ENCODE peak calls at places on chromosomes 13 and 19, in ten cellular contexts. E, W, T, D, P, V, O, K, H and R are unnamed samples.

GRCh38 chr13:45396548-45397095 is 21.6 kb downstream of the SLC25A30 start:
- DNase-seq in E (peak), W (no peak), T (no peak), D (no peak), P (no peak), V (no peak), O (no peak), K (no peak), H (no peak), R (no peak)

GRCh38 chr19:18340237-18340989 is at the start of gene PGPEP1:
- DNase-seq in E (peak), W (peak), T (no peak), D (peak), P (peak), V (peak), O (peak), K (no peak), H (no peak), R (no peak)

GRCh38 chr19:6707011-6707657 is 13.3 kb downstream of the C3 start:
- DNase-seq in E (no peak), W (no peak), T (no peak), D (no peak), P (no peak), V (no peak), O (no peak), K (no peak), H (no peak), R (no peak)

GRCh38 chr13:39039033-39039432 is 777 bp downstream of the NHLRC3 start:
- DNase-seq in E (no peak), W (no peak), T (no peak), D (no peak), P (no peak), V (peak), O (no peak), K (no peak), H (no peak), R (no peak)

GRCh38 chr13:114259374-114259773 is 22.0 kb upstream of the UPF3A start:
- DNase-seq in E (no peak), W (no peak), T (no peak), D (no peak), P (no peak), V (no peak), O (no peak), K (no peak), H (no peak), R (no peak)

GRCh38 chr19:17726136-17726741 is 7.0 kb downstream of the MAP1S start:
- DNase-seq in E (no peak), W (no peak), T (no peak), D (no peak), P (no peak), V (no peak), O (no peak), K (no peak), H (no peak), R (no peak)

GRCh38 chr19:31258211-31259052 is 90.8 kb downstream of the TSHZ3 start:
- DNase-seq in E (peak), W (no peak), T (no peak), D (no peak), P (no peak), V (no peak), O (no peak), K (no peak), H (no peak), R (no peak)

GRCh38 chr19:18520848-18521691 is 800 bp downstream of the ELL start:
- DNase-seq in E (peak), W (peak), T (no peak), D (peak), P (peak), V (no peak), O (no peak), K (no peak), H (no peak), R (no peak)

GRCh38 chr13:70798385-70798784 is 690.1 kb upstream of the KLHL1 start:
- DNase-seq in E (no peak), W (no peak), T (no peak), D (no peak), P (no peak), V (no peak), O (no peak), K (no peak), H (no peak), R (no peak)

GRCh38 chr13:113929628-113930615 is 44.0 kb downstream of the C13orf46 start:
- DNase-seq in E (peak), W (peak), T (no peak), D (peak), P (peak), V (peak), O (no peak), K (peak), H (no peak), R (no peak)

GRCh38 chr13:39196957-39197644 is 158.8 kb downstream of the NHLRC3 start:
- DNase-seq in E (no peak), W (no peak), T (no peak), D (no peak), P (no peak), V (no peak), O (no peak), K (no peak), H (no peak), R (no peak)

GRCh38 chr13:77868717-77869116 is 49.9 kb downstream of the EDNRB start:
- DNase-seq in E (no peak), W (no peak), T (no peak), D (no peak), P (no peak), V (no peak), O (no peak), K (no peak), H (no peak), R (no peak)

GRCh38 chr19:16386619-16387240 is 62.1 kb downstream of the KLF2 start:
- DNase-seq in E (peak), W (peak), T (peak), D (no peak), P (peak), V (peak), O (peak), K (no peak), H (peak), R (peak)

GRCh38 chr13:62321895-62322294 is 906.2 kb upstream of the PCDH20 start:
- DNase-seq in E (no peak), W (no peak), T (no peak), D (no peak), P (no peak), V (no peak), O (no peak), K (no peak), H (no peak), R (no peak)

GRCh38 chr19:13983213-13983889 is 22.8 kb downstream of the RFX1 start:
- DNase-seq in E (no peak), W (no peak), T (no peak), D (no peak), P (no peak), V (no peak), O (no peak), K (no peak), H (no peak), R (no peak)

GRCh38 chr13:72463561-72463960 is 263.9 kb downstream of the MZT1 start:
- DNase-seq in E (no peak), W (no peak), T (no peak), D (no peak), P (no peak), V (no peak), O (peak), K (no peak), H (no peak), R (peak)

GRCh38 chr13:24539500-24540165 is 27.1 kb upstream of the PARP4 start:
- DNase-seq in E (no peak), W (no peak), T (no peak), D (no peak), P (no peak), V (no peak), O (no peak), K (no peak), H (no peak), R (no peak)

GRCh38 chr13:29562762-29563161 is 32.7 kb downstream of the SLC7A1 start:
- DNase-seq in E (no peak), W (no peak), T (no peak), D (no peak), P (no peak), V (no peak), O (no peak), K (no peak), H (no peak), R (no peak)

GRCh38 chr13:63636231-63636993 is 2220.8 kb upstream of the PCDH20 start:
- DNase-seq in E (no peak), W (no peak), T (peak), D (no peak), P (no peak), V (no peak), O (peak), K (no peak), H (no peak), R (no peak)

GRCh38 chr19:16571689-16572331 is 405 bp downstream of the SLC35E1 start:
- DNase-seq in E (peak), W (no peak), T (no peak), D (no peak), P (no peak), V (peak), O (peak), K (no peak), H (no peak), R (no peak)

GRCh38 chr13:35526577-35526976 is 50.1 kb upstream of the MAB21L1 start:
- DNase-seq in E (no peak), W (no peak), T (no peak), D (no peak), P (no peak), V (no peak), O (no peak), K (no peak), H (no peak), R (no peak)

GRCh38 chr13:40102854-40103253 is 447.4 kb downstream of the COG6 start:
- DNase-seq in E (peak), W (no peak), T (peak), D (no peak), P (peak), V (peak), O (no peak), K (no peak), H (peak), R (peak)

GRCh38 chr19:42286349-42287016 is 15.4 kb upstream of the PRR19 start:
- DNase-seq in E (peak), W (peak), T (no peak), D (no peak), P (peak), V (peak), O (peak), K (no peak), H (no peak), R (no peak)

GRCh38 chr19:42288411-42288810 is 13.5 kb upstream of the PRR19 start:
- DNase-seq in E (no peak), W (no peak), T (no peak), D (peak), P (no peak), V (no peak), O (no peak), K (no peak), H (no peak), R (no peak)

GRCh38 chr19:42285988-42286348 is 16.0 kb upstream of the PRR19 start:
- DNase-seq in E (no peak), W (no peak), T (no peak), D (no peak), P (no peak), V (no peak), O (no peak), K (no peak), H (no peak), R (no peak)

GRCh38 chr19:42287826-42288107 is 14.2 kb upstream of the PRR19 start:
- DNase-seq in E (no peak), W (no peak), T (no peak), D (peak), P (no peak), V (no peak), O (no peak), K (no peak), H (no peak), R (no peak)

GRCh38 chr19:42287017-42287825 is 14.7 kb upstream of the PRR19 start:
- DNase-seq in E (no peak), W (no peak), T (no peak), D (no peak), P (no peak), V (no peak), O (no peak), K (no peak), H (no peak), R (no peak)
- TF ChIP-seq CTCF in E (no peak), W (no peak), T (no peak), D (no peak), P (no peak), V (no peak), O (no peak), K (no peak), H (no peak), R (peak)

GRCh38 chr19:49557641-49558325 is 22.6 kb downstream of the NOSIP start:
- DNase-seq in E (no peak), W (no peak), T (no peak), D (no peak), P (no peak), V (no peak), O (no peak), K (no peak), H (no peak), R (no peak)
- H3K4me3 ChIP-seq in E (no peak), W (no peak), T (no peak), D (no peak), P (no peak), V (no peak), O (no peak), K (no peak), H (no peak), R (no peak)

GRCh38 chr19:10079031-10079453 is 7.1 kb upstream of the SHFL start:
- DNase-seq in E (no peak), W (no peak), T (no peak), D (no peak), P (no peak), V (no peak), O (no peak), K (no peak), H (no peak), R (no peak)

GRCh38 chr19:10078329-10078728 is 7.8 kb upstream of the SHFL start:
- DNase-seq in E (no peak), W (no peak), T (no peak), D (no peak), P (no peak), V (no peak), O (no peak), K (no peak), H (no peak), R (no peak)

GRCh38 chr19:10070730-10071446 is 15.2 kb upstream of the SHFL start:
- DNase-seq in E (no peak), W (no peak), T (no peak), D (no peak), P (no peak), V (no peak), O (no peak), K (no peak), H (no peak), R (no peak)

GRCh38 chr19:10076535-10076934 is 9.6 kb upstream of the SHFL start:
- DNase-seq in E (no peak), W (no peak), T (no peak), D (no peak), P (no peak), V (no peak), O (no peak), K (no peak), H (no peak), R (no peak)

GRCh38 chr19:10074153-10074552 is 12.0 kb upstream of the SHFL start:
- DNase-seq in E (no peak), W (no peak), T (no peak), D (no peak), P (no peak), V (no peak), O (peak), K (no peak), H (no peak), R (no peak)
- TF ChIP-seq CTCF in E (peak), W (peak), T (no peak), D (peak), P (no peak), V (no peak), O (peak), K (no peak), H (peak), R (peak)

GRCh38 chr19:58497634-58498170 is 14.1 kb downstream of the SLC27A5 start:
- DNase-seq in E (no peak), W (no peak), T (no peak), D (no peak), P (no peak), V (no peak), O (no peak), K (no peak), H (no peak), R (no peak)
- H3K4me3 ChIP-seq in E (no peak), W (no peak), T (no peak), D (no peak), P (no peak), V (no peak), O (no peak), K (no peak), H (peak), R (no peak)

DNA sequence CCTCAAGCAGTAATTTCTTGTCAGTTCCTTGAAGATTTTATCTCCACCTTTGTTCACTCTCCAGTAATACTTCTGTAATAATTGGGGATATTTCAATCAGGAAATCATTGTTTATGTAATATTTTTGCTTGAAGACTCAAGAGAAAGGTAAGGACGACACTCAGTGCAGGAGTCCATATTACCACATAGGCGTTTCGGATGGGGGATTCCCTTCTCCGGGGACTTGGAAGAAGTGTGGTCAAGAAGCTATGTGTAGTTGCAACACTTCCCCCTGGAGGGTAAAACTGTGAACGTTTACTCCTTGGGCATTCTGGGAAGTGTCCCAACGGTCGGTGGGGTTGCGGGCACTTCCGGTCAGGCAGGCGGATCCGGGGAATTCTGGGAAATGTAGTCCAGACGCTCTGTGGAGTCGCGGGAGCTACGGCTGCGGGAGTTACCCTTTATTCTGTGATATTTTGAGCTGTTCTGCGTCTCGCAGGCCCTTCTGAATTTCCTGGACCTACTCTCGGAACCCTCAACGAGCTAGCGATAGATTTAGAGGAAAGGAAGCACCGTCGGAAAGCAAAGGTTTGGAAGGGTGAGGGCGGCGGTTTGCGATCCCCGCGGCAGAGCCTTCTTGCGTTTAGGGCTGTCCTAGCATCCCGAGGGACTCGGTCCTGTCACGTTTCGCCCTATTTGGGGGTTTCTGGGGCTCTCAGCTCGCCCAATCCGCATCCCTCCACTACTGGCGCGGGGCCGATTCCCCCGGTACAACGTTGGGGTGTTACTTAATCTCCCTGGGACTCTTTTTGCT is at the start of gene ZNF221:
- DNase-seq in E (peak), W (peak), T (peak), D (peak), P (peak), V (peak), O (peak), K (peak), H (peak), R (peak)
- TF ChIP-seq CTCF in E (peak), W (peak), T (peak), D (peak), P (peak), V (peak), O (peak), K (peak), H (peak), R (peak)

GRCh38 chr19:34578173-34578572 is 96.6 kb downstream of the WTIP start:
- DNase-seq in E (no peak), W (no peak), T (no peak), D (no peak), P (no peak), V (no peak), O (no peak), K (no peak), H (no peak), R (no peak)

GRCh38 chr19:34578751-34579150 is 97.2 kb downstream of the WTIP start:
- DNase-seq in E (no peak), W (no peak), T (no peak), D (no peak), P (no peak), V (no peak), O (no peak), K (no peak), H (no peak), R (no peak)

GRCh38 chr19:34576292-34576691 is 94.7 kb downstream of the WTIP start:
- DNase-seq in E (no peak), W (no peak), T (no peak), D (no peak), P (no peak), V (no peak), O (no peak), K (no peak), H (no peak), R (no peak)

GRCh38 chr19:34577531-34578101 is 96.1 kb downstream of the WTIP start:
- DNase-seq in E (no peak), W (no peak), T (no peak), D (no peak), P (no peak), V (no peak), O (no peak), K (no peak), H (no peak), R (no peak)

DNA sequence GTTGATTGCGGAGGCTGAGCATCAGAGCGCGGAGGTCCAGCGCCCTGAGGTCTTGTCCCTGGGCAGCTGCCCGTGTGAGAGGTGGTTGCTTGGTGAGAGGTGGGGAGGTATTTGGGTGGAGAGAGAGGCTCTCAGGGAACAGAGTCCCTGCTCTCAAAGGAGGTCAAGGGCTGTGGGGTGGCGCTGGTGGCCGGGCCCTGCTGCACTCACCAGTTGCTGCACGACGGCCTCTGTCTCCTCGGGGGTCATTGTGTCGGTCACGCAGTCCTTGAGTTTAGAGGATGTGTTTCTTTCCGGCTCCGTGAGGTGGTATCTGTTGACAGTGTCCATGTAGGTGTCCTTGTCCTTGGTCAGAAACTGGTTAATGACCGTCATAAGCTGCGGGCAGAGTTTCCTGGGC is 95.5 kb downstream of the WTIP start:
- DNase-seq in E (no peak), W (no peak), T (no peak), D (no peak), P (no peak), V (no peak), O (no peak), K (no peak), H (no peak), R (no peak)
- H3K4me3 ChIP-seq in E (no peak), W (no peak), T (no peak), D (no peak), P (no peak), V (no peak), O (no peak), K (no peak), H (no peak), R (no peak)

GRCh38 chr19:8610041-8610927 is at the start of gene ADAMTS10:
- DNase-seq in E (no peak), W (peak), T (no peak), D (peak), P (peak), V (peak), O (peak), K (no peak), H (no peak), R (no peak)
- TF ChIP-seq CTCF in E (no peak), W (no peak), T (no peak), D (no peak), P (no peak), V (no peak), O (no peak), K (no peak), H (no peak), R (no peak)

DNA sequence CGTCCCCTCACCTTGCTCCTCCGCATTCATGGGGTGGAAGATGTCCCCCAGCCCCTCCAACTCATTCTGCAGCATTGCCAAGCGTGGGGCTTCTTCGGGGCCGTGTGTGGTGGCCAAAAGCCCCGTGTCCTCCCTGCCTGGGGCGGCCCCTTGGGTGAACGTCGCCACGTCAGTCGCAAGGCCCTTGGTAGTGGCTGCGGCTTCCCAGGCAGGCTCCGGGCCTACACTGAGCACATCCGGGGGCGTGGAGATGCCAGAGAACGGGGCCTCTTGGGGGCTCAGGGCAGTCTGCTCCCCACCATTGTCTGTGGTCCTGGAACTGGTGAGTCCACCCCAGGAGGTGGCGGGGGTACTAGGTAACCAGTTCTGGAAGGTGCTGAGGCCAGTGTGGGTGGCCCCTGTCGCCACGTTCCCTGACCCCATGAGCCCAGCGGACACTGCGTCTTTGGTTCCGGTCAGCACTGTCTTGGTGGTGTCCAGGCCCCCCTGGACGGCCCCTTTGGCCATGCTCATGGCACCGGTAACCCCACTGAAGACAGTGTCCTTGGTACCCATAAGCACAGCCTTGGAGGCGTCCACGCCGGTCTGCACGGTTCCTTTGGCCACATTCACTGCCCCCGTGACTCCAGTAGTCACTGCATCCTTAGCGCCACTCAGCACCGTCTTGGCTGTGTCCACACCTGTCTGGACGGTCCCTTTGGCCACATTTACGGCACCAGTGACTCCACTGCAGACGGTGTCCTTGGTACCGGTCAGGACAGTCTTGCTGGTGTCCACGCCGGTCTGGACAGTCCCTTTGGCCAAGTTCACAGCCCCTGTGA is 7.6 kb downstream of the PLIN4 start:
- DNase-seq in E (no peak), W (no peak), T (no peak), D (no peak), P (no peak), V (no peak), O (no peak), K (no peak), H (no peak), R (no peak)
- H3K4me3 ChIP-seq in E (no peak), W (no peak), T (no peak), D (no peak), P (no peak), V (no peak), O (no peak), K (no peak), H (no peak), R (no peak)